ENCODE peak calls at places on chromosome 14, in five cellular contexts. Y, P, T, N and F are unnamed samples.

GRCh38 chr14:102951034-102951433 is 28.6 kb downstream of the AMN start:
- DNase-seq in Y (no peak), T (no peak), P (no peak), N (peak), F (no peak)

GRCh38 chr14:51024377-51024776 is 70.5 kb downstream of the TRIM9 start:
- DNase-seq in T (no peak), Y (no peak), N (no peak), P (no peak), F (no peak)

GRCh38 chr14:102859911-102860310 is 62.6 kb upstream of the AMN start:
- DNase-seq in T (no peak), P (no peak), N (no peak), Y (no peak), F (no peak)

GRCh38 chr14:99078426-99078825 is 193.6 kb downstream of the BCL11B start:
- DNase-seq in N (no peak), T (no peak), P (no peak), Y (no peak), F (no peak)

GRCh38 chr14:78403278-78403815 is 233.2 kb downstream of the NRXN3 start:
- DNase-seq in N (peak), Y (no peak), P (no peak), T (no peak), F (peak)

GRCh38 chr14:33229269-33229924 is 290.7 kb downstream of the NPAS3 start:
- DNase-seq in T (no peak), Y (no peak), N (peak), P (no peak), F (no peak)

GRCh38 chr14:99393059-99393655 is 87.5 kb downstream of the SETD3 start:
- DNase-seq in P (peak), N (peak), T (peak), Y (peak), F (peak)

GRCh38 chr14:103512701-103513611 is 9.7 kb downstream of the CKB start:
- DNase-seq in Y (no peak), P (peak), N (peak), T (peak), F (peak)

GRCh38 chr14:74524076-74524812 is 30.7 kb downstream of the ISCA2 start:
- DNase-seq in Y (no peak), P (no peak), N (peak), T (no peak), F (peak)

GRCh38 chr14:104690861-104691455 is 1.5 kb downstream of the INF2 start:
- DNase-seq in Y (no peak), P (no peak), N (no peak), T (no peak), F (no peak)

GRCh38 chr14:98943907-98944306 is 328.1 kb downstream of the BCL11B start:
- DNase-seq in P (no peak), Y (no peak), N (no peak), T (no peak), F (no peak)

GRCh38 chr14:41868396-41868795 is 261.7 kb downstream of the LRFN5 start:
- DNase-seq in N (peak), T (no peak), Y (no peak), P (no peak), F (no peak)

GRCh38 chr14:73935666-73936065 is 14.2 kb downstream of the FAM161B start:
- DNase-seq in N (peak), T (peak), Y (no peak), P (no peak), F (peak)

GRCh38 chr14:75389679-75390078 is 38.1 kb upstream of the JDP2 start:
- DNase-seq in T (peak), P (no peak), Y (no peak), N (no peak), F (peak)

GRCh38 chr14:89085154-89086059 is 261.0 kb downstream of the TTC8 start:
- DNase-seq in P (no peak), N (peak), T (no peak), Y (no peak), F (no peak)

GRCh38 chr14:74855945-74856344 is 20.0 kb downstream of the PROX2 start:
- DNase-seq in N (no peak), Y (no peak), P (no peak), T (no peak), F (no peak)

GRCh38 chr14:85415015-85415712 is 114.8 kb upstream of the FLRT2 start:
- DNase-seq in P (no peak), N (peak), Y (peak), T (peak), F (peak)
- TF ChIP-seq CTCF in P (no peak), N (peak), Y (peak), T (peak), F (peak)

DNA sequence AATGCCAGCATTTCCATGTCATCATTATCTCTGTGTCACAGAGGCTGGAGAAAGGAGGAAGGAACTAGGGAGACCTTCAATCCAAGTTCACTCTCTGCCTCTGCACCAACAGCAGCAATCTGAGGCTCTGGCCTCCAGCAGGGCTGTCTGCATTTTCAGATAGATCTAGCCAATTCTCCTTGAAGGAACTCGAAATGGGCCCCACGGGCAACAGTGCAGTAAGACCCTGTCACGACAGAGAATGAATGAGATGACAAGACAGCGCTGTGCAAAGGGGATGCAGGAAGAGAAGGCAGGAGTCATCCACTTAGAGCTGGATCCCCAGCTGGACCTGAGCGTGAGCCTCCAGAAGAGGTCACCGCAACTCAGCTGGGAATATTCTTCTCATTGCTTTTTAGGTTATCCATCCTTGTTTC is 183.7 kb upstream of the GZMB start:
- DNase-seq in N (peak), Y (no peak), T (no peak), P (no peak), F (no peak)
- TF ChIP-seq CTCF in N (peak), Y (peak), T (no peak), P (no peak), F (peak)

GRCh38 chr14:54806616-54807015 is 96.0 kb downstream of the GCH1 start:
- DNase-seq in Y (no peak), P (no peak), T (no peak), N (no peak), F (no peak)
- TF ChIP-seq CTCF in Y (no peak), P (no peak), T (no peak), N (no peak), F (no peak)

DNA sequence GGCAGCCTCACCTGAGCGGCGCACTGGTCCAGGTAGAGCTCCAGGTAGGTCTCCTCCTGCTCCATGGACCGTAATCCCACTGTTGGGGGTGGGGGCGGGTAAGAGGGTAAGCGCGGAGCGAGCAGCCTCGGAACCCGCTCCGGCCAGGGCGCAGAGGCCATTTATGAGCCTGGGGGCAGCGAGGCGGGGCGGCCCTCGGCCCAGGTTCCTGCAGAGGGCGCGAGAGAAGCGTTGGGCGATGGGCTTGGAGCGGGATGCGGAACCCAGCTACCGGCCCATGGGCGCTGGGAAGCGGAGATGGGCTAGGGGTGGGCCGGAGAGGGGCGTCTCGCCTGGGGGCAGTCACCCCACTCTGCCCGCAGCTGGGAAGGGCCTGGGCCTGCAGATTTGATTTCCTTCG is at the start of gene TBPL2:
- DNase-seq in P (no peak), N (no peak), Y (no peak), T (no peak), F (no peak)
- TF ChIP-seq CTCF in P (no peak), N (peak), Y (no peak), T (no peak), F (no peak)

GRCh38 chr14:60514378-60515243 is 5.7 kb downstream of the SIX6 start:
- DNase-seq in T (peak), P (peak), N (no peak), Y (no peak), F (no peak)
- TF ChIP-seq CTCF in T (no peak), P (peak), N (no peak), Y (no peak), F (peak)